ENCODE peak calls at places on chromosomes 11 and 22, in five cellular contexts. M is neuronal stem cell, P is H1, X is trophoblast cell, Q is mesenchymal stem cell. J is an unnamed sample.
A peak's percentile ranks its signal among the peaks of the same experiment; 100 is the strongest.

GRCh38 chr11:80899381-80899780 is 1458.6 kb upstream of the TENM4 start:
- DNase-seq in M (no peak), P (no peak), X (no peak), Q (no peak), J (no peak)

GRCh38 chr22:30562391-30562790 is 12.1 kb downstream of the GAL3ST1 start:
- DNase-seq in M (no peak), P (no peak), X (peak; percentile 19), Q (no peak), J (no peak)

GRCh38 chr11:111733655-111734088 is 32.5 kb downstream of the PPP2R1B start:
- DNase-seq in M (no peak), P (no peak), X (no peak), Q (no peak), J (no peak)

GRCh38 chr11:125921042-125921441 is 16.7 kb downstream of the DDX25 start:
- DNase-seq in M (no peak), P (no peak), X (no peak), Q (no peak), J (no peak)

GRCh38 chr11:14358729-14359439 is at the start of gene RRAS2:
- DNase-seq in M (peak; percentile 77), P (no peak), X (peak; percentile 75), Q (peak; percentile 82), J (peak; percentile 86)

GRCh38 chr11:118895093-118896039 is 11.7 kb downstream of the CXCR5 start:
- DNase-seq in M (no peak), P (no peak), X (no peak), Q (peak; percentile 13), J (no peak)

GRCh38 chr11:131169057-131169456 is 201.4 kb upstream of the NTM start:
- DNase-seq in M (no peak), P (no peak), X (no peak), Q (no peak), J (no peak)

GRCh38 chr22:47600791-47601400 is 838.4 kb downstream of the TBC1D22A start:
- DNase-seq in M (no peak), P (no peak), X (no peak), Q (no peak), J (no peak)

GRCh38 chr11:59138643-59139042 is 4.0 kb upstream of the FAM111A start:
- DNase-seq in M (no peak), P (no peak), X (no peak), Q (no peak), J (no peak)

GRCh38 chr11:110318638-110319404 is 22.4 kb upstream of the RDX start:
- DNase-seq in M (no peak), P (no peak), X (no peak), Q (no peak), J (no peak)

GRCh38 chr11:108345767-108346166 is 121.6 kb downstream of the C11orf65 start:
- DNase-seq in M (no peak), P (no peak), X (no peak), Q (no peak), J (no peak)

GRCh38 chr11:4887591-4887990 is 5.9 kb downstream of the OR51T1 start:
- DNase-seq in M (no peak), P (no peak), X (no peak), Q (no peak), J (no peak)

GRCh38 chr22:48489551-48490512 is 1337.8 kb downstream of the BRD1 start:
- DNase-seq in M (no peak), P (no peak), X (no peak), Q (no peak), J (peak; percentile 30)

GRCh38 chr22:26259510-26259909 is 90.2 kb downstream of the SEZ6L start:
- DNase-seq in M (peak; percentile 59), P (peak; percentile 44), X (peak; percentile 30), Q (no peak), J (peak; percentile 70)

GRCh38 chr11:47152953-47153950 is 23.4 kb downstream of the ARFGAP2 start:
- DNase-seq in M (peak; percentile 74), P (no peak), X (peak; percentile 75), Q (peak; percentile 86), J (peak; percentile 88)

GRCh38 chr11:32233276-32233675 is 142.4 kb downstream of the RCN1 start:
- DNase-seq in M (no peak), P (no peak), X (peak; percentile 70), Q (no peak), J (no peak)

GRCh38 chr11:10604340-10604748 is 35.9 kb upstream of the LYVE1 start:
- DNase-seq in M (no peak), P (no peak), X (no peak), Q (peak; percentile 92), J (no peak)

GRCh38 chr11:16632295-16633200 is 105.9 kb upstream of the C11orf58 start:
- DNase-seq in M (no peak), P (no peak), X (no peak), Q (peak; percentile 45), J (peak; percentile 57)

GRCh38 chr11:59668188-59668949 is 468 bp downstream of the PATL1 start:
- DNase-seq in M (peak; percentile 78), P (peak; percentile 36), X (peak; percentile 50), Q (peak; percentile 74), J (peak; percentile 71)

DNA sequence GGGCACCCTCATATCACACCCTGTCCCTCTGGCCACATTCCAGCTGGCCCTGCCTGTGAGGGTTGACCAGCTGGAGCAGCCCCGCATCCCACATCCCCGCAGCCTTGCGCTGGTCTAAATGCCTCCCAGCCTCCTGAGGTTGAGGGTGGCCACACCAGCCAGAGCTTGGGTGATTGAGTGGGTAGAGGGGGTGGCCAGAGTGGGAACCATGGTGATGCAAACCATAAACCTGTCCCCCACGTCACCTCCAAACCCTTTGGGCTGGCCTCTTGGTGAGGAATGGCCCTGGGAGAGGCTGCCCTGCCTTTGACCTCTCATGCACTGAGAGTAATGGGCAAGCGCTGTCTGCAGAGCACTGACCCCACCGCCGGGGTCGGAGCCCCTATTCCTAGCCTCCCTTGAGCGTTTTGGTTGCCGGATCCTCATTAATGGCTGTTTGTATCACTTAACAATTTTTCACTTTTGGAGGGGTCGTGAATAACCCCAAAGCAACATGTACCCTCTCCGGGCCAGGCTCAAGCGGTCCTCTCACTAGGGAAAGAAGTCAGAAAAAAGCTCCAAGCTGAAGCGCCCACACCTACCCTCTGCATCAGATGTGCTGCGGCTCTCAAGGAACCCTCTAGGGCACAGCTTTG is 16.0 kb upstream of the KCNQ1OT1 start:
- DNase-seq in M (no peak), P (no peak), X (no peak), Q (no peak), J (no peak)
- H3K23ac ChIP-seq in M (no peak overlapping the region), P (no peak overlapping the region), X (no peak overlapping the region), Q (no peak overlapping the region), J (no peak overlapping the region)

DNA sequence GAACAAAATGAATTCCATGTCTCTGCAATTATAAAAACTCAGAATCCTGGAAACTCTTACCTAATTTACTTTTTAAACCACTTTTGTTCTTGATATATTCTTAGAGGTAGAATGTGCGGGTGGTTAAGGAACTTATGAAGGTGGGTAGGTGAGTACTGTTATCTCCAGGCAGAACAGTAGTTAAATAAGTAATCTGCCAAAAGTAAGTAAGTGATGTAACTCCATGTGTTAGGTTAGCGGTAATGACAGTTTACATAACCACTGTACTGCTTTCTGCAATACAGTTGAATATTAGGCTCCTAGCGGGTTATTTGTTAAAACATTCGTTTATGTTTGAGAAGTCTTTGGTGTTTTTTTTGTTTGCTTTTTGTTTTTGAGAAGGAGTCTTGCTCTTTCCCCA is 7.1 kb downstream of the LARGE1 start:
- DNase-seq in M (no peak), P (no peak), X (no peak), Q (no peak), J (no peak)
- H2BK12ac ChIP-seq in M (no peak overlapping the region), P (no peak overlapping the region), X (no peak overlapping the region), Q (no peak overlapping the region), J (no peak overlapping the region)

GRCh38 chr11:45847908-45848316 is 637 bp downstream of the CRY2 start:
- DNase-seq in M (peak; percentile 32), P (no peak), X (peak; percentile 45), Q (peak; percentile 79), J (peak; percentile 59)
- H3K23ac ChIP-seq in M (peak overlapping the region; percentile 66), P (no peak overlapping the region), X (no peak overlapping the region), Q (no peak overlapping the region), J (no peak overlapping the region)

GRCh38 chr11:36498721-36499120 is 11.4 kb downstream of the TRAF6 start:
- DNase-seq in M (no peak), P (no peak), X (no peak), Q (no peak), J (no peak)
- H2BK12ac ChIP-seq in M (no peak overlapping the region), P (no peak overlapping the region), X (no peak overlapping the region), Q (no peak overlapping the region), J (no peak overlapping the region)

GRCh38 chr11:69008774-69009440 is 4.1 kb downstream of the MRGPRF start:
- DNase-seq in M (no peak), P (peak; percentile 51), X (peak; percentile 83), Q (peak; percentile 98), J (peak; percentile 61)
- H3K23ac ChIP-seq in M (peak overlapping the region; percentile 35), P (no peak overlapping the region), X (no peak overlapping the region), Q (no peak overlapping the region), J (no peak overlapping the region)

DNA sequence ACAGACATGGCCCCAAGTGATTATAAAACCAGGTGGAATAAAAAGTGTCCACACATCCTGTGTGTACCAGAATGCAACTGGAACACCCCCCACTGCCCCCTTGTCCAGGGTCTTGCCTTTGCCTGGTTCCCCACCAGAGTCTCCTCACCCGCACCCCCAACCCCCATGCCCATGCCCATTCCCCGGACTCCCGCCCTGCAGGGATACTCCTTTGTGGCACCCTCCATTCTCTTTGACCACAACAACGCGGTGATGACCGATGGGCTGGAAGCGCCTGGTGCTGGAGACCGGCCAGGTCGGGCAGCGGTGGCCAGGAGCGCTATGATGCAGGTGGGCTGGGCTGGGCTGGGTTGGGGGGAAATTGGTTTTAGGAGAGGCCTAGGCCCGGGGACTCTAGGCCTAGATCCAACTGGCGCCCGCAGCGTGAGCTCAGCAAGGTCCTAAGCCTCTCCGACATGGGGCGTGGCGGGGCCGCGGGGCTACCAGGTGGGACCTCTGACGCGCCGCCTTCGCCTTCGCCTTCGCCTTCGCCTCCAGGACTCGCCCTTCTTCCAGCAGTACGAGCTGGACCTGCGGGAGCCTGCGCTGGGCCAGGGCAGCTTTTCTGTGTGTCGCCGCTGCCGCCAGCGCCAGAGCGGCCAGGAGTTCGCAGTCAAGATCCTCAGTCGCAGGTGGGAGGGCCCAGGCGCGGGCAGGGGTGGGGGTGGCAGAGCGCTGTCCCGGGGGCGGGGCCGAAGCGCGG is 9.1 kb downstream of the RPS6KA4 start:
- DNase-seq in M (no peak), P (no peak), X (no peak), Q (no peak), J (peak; percentile 64)
- H2BK12ac ChIP-seq in M (no peak overlapping the region), P (no peak overlapping the region), X (no peak overlapping the region), Q (no peak overlapping the region), J (no peak overlapping the region)

J was measured in H9.